ENCODE peak calls at places on chromosomes 16 and 17, in eight cellular contexts. T, H, X, L, Y, J, I and D are unnamed samples.

GRCh38 chr16:46496701-46497100 is 124.5 kb downstream of the SHCBP1 start:
- DNase-seq in X (no peak), L (no peak), T (no peak), I (no peak), J (no peak), Y (no peak), H (no peak), D (no peak)

GRCh38 chr16:20364051-20364450 is 11.5 kb upstream of the UMOD start:
- DNase-seq in Y (no peak), I (no peak), H (no peak), X (no peak), J (no peak), T (no peak), L (no peak), D (no peak)

GRCh38 chr17:39628655-39629493 is 2.1 kb downstream of the PPP1R1B start:
- DNase-seq in X (peak; percentile 55), Y (no peak), I (no peak), J (no peak), H (no peak), L (no peak), T (no peak), D (no peak)

GRCh38 chr16:83803811-83804210 is 4.0 kb upstream of the HSBP1 start:
- DNase-seq in J (no peak), Y (no peak), H (no peak), T (no peak), X (no peak), I (no peak), L (no peak), D (no peak)

GRCh38 chr17:41580651-41581365 is 5.9 kb downstream of the KRT14 start:
- DNase-seq in L (no peak), Y (no peak), I (no peak), H (no peak), T (no peak), X (no peak), J (no peak), D (no peak)

GRCh38 chr17:68399638-68400403 is 57.5 kb downstream of the WIPI1 start:
- DNase-seq in X (no peak), I (no peak), Y (no peak), J (no peak), T (no peak), L (no peak), H (no peak), D (no peak)

GRCh38 chr16:57626420-57627170 is 1.8 kb upstream of the ADGRG1 start:
- DNase-seq in X (no peak), T (no peak), J (no peak), Y (no peak), L (no peak), H (peak; percentile 12), I (no peak), D (no peak)

GRCh38 chr16:339680-340079 is 12.8 kb downstream of the AXIN1 start:
- DNase-seq in X (no peak), L (no peak), I (peak; percentile 12), Y (no peak), J (no peak), H (no peak), T (no peak), D (no peak)

GRCh38 chr16:69514366-69514765 is 51.4 kb upstream of the NFAT5 start:
- DNase-seq in H (no peak), X (no peak), J (no peak), Y (no peak), I (no peak), L (no peak), T (no peak), D (no peak)

GRCh38 chr17:66468241-66469087 is 166.1 kb downstream of the PRKCA start:
- DNase-seq in T (no peak), I (peak; percentile 100), H (no peak), J (no peak), Y (no peak), L (no peak), X (no peak), D (no peak)

GRCh38 chr16:19808061-19808621 is 76.5 kb downstream of the GPRC5B start:
- DNase-seq in Y (no peak), T (no peak), H (no peak), I (no peak), J (no peak), L (no peak), X (no peak), D (no peak)

GRCh38 chr17:48506246-48506645 is 24.6 kb downstream of the HOXB1 start:
- DNase-seq in X (peak; percentile 7), H (no peak), Y (no peak), T (no peak), I (no peak), L (no peak), J (no peak), D (no peak)

GRCh38 chr17:40022497-40022896 is 7.3 kb downstream of the CSF3 start:
- DNase-seq in H (no peak), X (no peak), I (no peak), L (no peak), T (no peak), Y (no peak), J (no peak), D (no peak)

GRCh38 chr16:5024632-5025031 is 9.1 kb downstream of the NAGPA start:
- DNase-seq in I (no peak), Y (no peak), X (peak; percentile 55), L (no peak), H (peak; percentile 87), T (no peak), J (no peak), D (no peak)

GRCh38 chr16:6571044-6571443 is 761.6 kb upstream of the RBFOX1 start:
- DNase-seq in X (no peak), J (no peak), L (no peak), Y (no peak), H (no peak), T (no peak), I (no peak), D (no peak)

GRCh38 chr17:81635431-81635830 is 1.5 kb downstream of the NPLOC4 start:
- DNase-seq in Y (no peak), J (no peak), T (no peak), X (no peak), I (no peak), H (no peak), L (no peak), D (no peak)

GRCh38 chr17:28147026-28147425 is 104.5 kb downstream of the NLK start:
- DNase-seq in X (peak; percentile 76), T (no peak), J (no peak), I (no peak), H (no peak), Y (no peak), L (no peak), D (no peak)

GRCh38 chr17:29612404-29613370 is 10.0 kb downstream of the CORO6 start:
- DNase-seq in X (no peak), H (no peak), I (no peak), J (no peak), L (no peak), T (no peak), Y (no peak), D (no peak)

GRCh38 chr17:4978720-4979119 is 8.8 kb downstream of the CAMTA2 start:
- DNase-seq in X (no peak), H (no peak), Y (no peak), J (no peak), L (no peak), T (no peak), I (peak; percentile 72), D (no peak)

GRCh38 chr17:14886200-14886739 is 378.9 kb downstream of the PMP22 start:
- DNase-seq in L (no peak), Y (no peak), H (peak; percentile 76), J (no peak), X (no peak), T (no peak), I (no peak), D (no peak)

GRCh38 chr16:12582696-12583095 is 221.0 kb downstream of the CPPED1 start:
- DNase-seq in X (no peak), Y (no peak), H (no peak), L (no peak), T (no peak), J (no peak), I (no peak), D (no peak)

GRCh38 chr16:9090101-9090959 is 1.1 kb upstream of the HAPSTR1 start:
- DNase-seq in H (peak; percentile 73), L (no peak), Y (peak; percentile 18), J (peak; percentile 25), T (peak; percentile 25), I (no peak), X (no peak), D (no peak)

GRCh38 chr17:4810696-4811289 is 3.8 kb downstream of the PLD2 start:
- DNase-seq in I (no peak), L (no peak), Y (no peak), X (no peak), H (no peak), T (no peak), J (no peak), D (no peak)

GRCh38 chr16:89561195-89562026 is 929 bp downstream of the RPL13 start:
- DNase-seq in I (no peak), H (no peak), T (no peak), L (no peak), X (no peak), J (no peak), Y (no peak), D (no peak)

GRCh38 chr17:1228752-1229353 is 41.4 kb upstream of the BHLHA9 start:
- DNase-seq in J (no peak), L (no peak), H (no peak), Y (no peak), T (no peak), X (no peak), I (no peak), D (no peak)

GRCh38 chr16:12062343-12063003 is 85.9 kb downstream of the SNX29 start:
- DNase-seq in X (no peak), T (no peak), J (no peak), H (no peak), Y (no peak), L (peak; percentile 3), I (peak; percentile 35), D (peak; percentile 7)

GRCh38 chr17:81287155-81287554 is 8.0 kb downstream of the SLC38A10 start:
- DNase-seq in I (no peak), T (no peak), H (no peak), Y (no peak), J (no peak), L (no peak), X (no peak), D (no peak)

GRCh38 chr16:54135361-54136275 is 151.0 kb downstream of the IRX3 start:
- DNase-seq in J (no peak), L (peak; percentile 33), Y (no peak), X (no peak), I (peak; percentile 31), T (no peak), H (no peak), D (peak; percentile 7)